ENCODE peak calls at places on chromosomes 6 and 20, in five cellular contexts. Z is GM23248, E is neural progenitor cell, J is neuronal stem cell, T is SJCRH30. M is an unnamed sample.

GRCh38 chr6:90860822-90861601 is 274.1 kb upstream of the MAP3K7 start:
- DNase-seq in Z (peak; percentile 18), E (no peak), J (no peak), T (peak; percentile 48), M (no peak)

GRCh38 chr6:40852667-40853383 is 186.2 kb downstream of the UNC5CL start:
- DNase-seq in Z (peak; percentile 31), E (peak; percentile 33), J (no peak), T (peak; percentile 41), M (no peak)

GRCh38 chr20:11891081-11891826 is 26.4 kb upstream of the BTBD3 start:
- DNase-seq in Z (peak; percentile 78), E (peak; percentile 84), J (peak; percentile 65), T (peak; percentile 78), M (peak; percentile 64)

GRCh38 chr20:22385602-22386299 is 198.6 kb downstream of the FOXA2 start:
- DNase-seq in Z (peak; percentile 22), E (peak; percentile 45), J (no peak), T (peak; percentile 49), M (no peak)

GRCh38 chr6:30344868-30345671 is at the start of gene RPP21:
- DNase-seq in Z (peak; percentile 94), E (peak; percentile 89), J (peak; percentile 65), T (peak; percentile 78), M (peak; percentile 95)

GRCh38 chr6:147285087-147285855 is 81.1 kb downstream of the STXBP5 start:
- DNase-seq in Z (peak; percentile 69), E (peak; percentile 31), J (no peak), T (peak; percentile 35), M (no peak)

GRCh38 chr6:19848465-19848864 is 11.3 kb downstream of the ID4 start:
- DNase-seq in Z (no peak), E (no peak), J (no peak), T (no peak), M (no peak)

GRCh38 chr6:131009790-131010189 is 53.3 kb downstream of the EPB41L2 start:
- DNase-seq in Z (no peak), E (no peak), J (no peak), T (no peak), M (no peak)

GRCh38 chr20:3687655-3688054 is 5.8 kb upstream of the ADAM33 start:
- DNase-seq in Z (peak; percentile 83), E (peak; percentile 48), J (no peak), T (peak; percentile 56), M (no peak)

GRCh38 chr6:35181313-35181932 is 32.3 kb upstream of the SCUBE3 start:
- DNase-seq in Z (peak; percentile 81), E (no peak), J (no peak), T (no peak), M (no peak)

GRCh38 chr6:162372092-162372491 is 355.5 kb downstream of the PRKN start:
- DNase-seq in Z (no peak), E (no peak), J (no peak), T (no peak), M (no peak)

GRCh38 chr6:39361657-39362486 is 39.4 kb upstream of the KCNK16 start:
- DNase-seq in Z (peak; percentile 86), E (peak; percentile 86), J (peak; percentile 72), T (peak; percentile 84), M (peak; percentile 74)

GRCh38 chr6:79005497-79005896 is 72.6 kb downstream of the PHIP start:
- DNase-seq in Z (no peak), E (no peak), J (no peak), T (no peak), M (no peak)

GRCh38 chr6:166751051-166751595 is 124.1 kb upstream of the RPS6KA2 start:
- DNase-seq in Z (no peak), E (peak; percentile 49), J (no peak), T (peak; percentile 92), M (no peak)

GRCh38 chr6:128479991-128480390 is 40.4 kb downstream of the PTPRK start:
- DNase-seq in Z (no peak), E (no peak), J (no peak), T (no peak), M (no peak)

GRCh38 chr6:1917628-1918371 is 308.1 kb downstream of the FOXC1 start:
- DNase-seq in Z (peak; percentile 90), E (no peak), J (no peak), T (no peak), M (peak; percentile 70)

GRCh38 chr6:15427360-15428070 is 181.6 kb downstream of the JARID2 start:
- DNase-seq in Z (no peak), E (no peak), J (no peak), T (no peak), M (no peak)

DNA sequence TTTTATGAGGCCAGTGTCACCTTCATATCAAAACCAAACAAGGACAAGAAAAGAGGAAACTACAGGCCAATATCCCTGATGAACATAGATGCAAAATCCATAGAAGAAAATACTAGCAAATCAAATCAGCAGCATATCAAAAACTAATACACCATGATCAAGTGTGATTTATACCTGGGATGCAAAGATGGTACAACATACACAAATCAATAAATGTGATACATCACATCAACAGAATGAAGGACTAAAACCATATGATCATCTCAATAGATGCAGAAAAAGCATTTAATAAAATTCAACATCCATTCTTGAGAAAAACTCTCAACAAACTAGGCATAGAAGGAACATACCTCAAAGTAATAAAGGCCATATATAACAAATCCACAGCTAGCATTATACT is 8.1 kb upstream of the GINM1 start:
- DNase-seq in Z (no peak), E (no peak), J (no peak), T (no peak), M (no peak)
- H3K4me1 ChIP-seq in Z (no peaks in the 10 kb centered on the region), E (no peaks in the 10 kb centered on the region), J (no peaks in the 10 kb centered on the region), T (no peaks in the 10 kb centered on the region), M (no peaks in the 10 kb centered on the region)

GRCh38 chr6:101994521-101994920 is 601.0 kb downstream of the GRIK2 start:
- DNase-seq in Z (no peak), E (no peak), J (no peak), T (no peak), M (no peak)
- H3K27ac ChIP-seq in Z (no peak overlapping the region), E (no peak overlapping the region), J (no peak overlapping the region), T (no peak overlapping the region), M (no peak overlapping the region)

GRCh38 chr6:36285797-36286196 is 15.9 kb downstream of the PNPLA1 start:
- DNase-seq in Z (no peak), E (no peak), J (no peak), T (no peak), M (no peak)
- H3K27me3 ChIP-seq in Z (peaks cover 51% of the 10 kb centered on the region), E (peaks cover 52% of the 10 kb centered on the region), J (no peaks in the 10 kb centered on the region), T (no peaks in the 10 kb centered on the region), M (no peaks in the 10 kb centered on the region)

GRCh38 chr6:148389086-148389485 is 46.4 kb downstream of the SASH1 start:
- DNase-seq in Z (no peak), E (no peak), J (no peak), T (no peak), M (no peak)

GRCh38 chr6:148389917-148390316 is 47.3 kb downstream of the SASH1 start:
- DNase-seq in Z (no peak), E (no peak), J (no peak), T (no peak), M (no peak)

GRCh38 chr6:148392611-148393160 is 50.0 kb downstream of the SASH1 start:
- DNase-seq in Z (peak; percentile 33), E (no peak), J (no peak), T (peak; percentile 34), M (no peak)

GRCh38 chr6:148385379-148385778 is 42.7 kb downstream of the SASH1 start:
- DNase-seq in Z (no peak), E (no peak), J (no peak), T (no peak), M (no peak)

GRCh38 chr6:148388477-148388876 is 45.8 kb downstream of the SASH1 start:
- DNase-seq in Z (no peak), E (no peak), J (no peak), T (no peak), M (no peak)
- H3K4me1 ChIP-seq in Z (peaks cover 9% of the 10 kb centered on the region), E (peaks cover 6% of the 10 kb centered on the region), J (no peaks in the 10 kb centered on the region), T (no peaks in the 10 kb centered on the region), M (no peaks in the 10 kb centered on the region)

GRCh38 chr6:11093065-11093590 is 506 bp upstream of the SMIM13 start:
- DNase-seq in Z (peak; percentile 62), E (no peak), J (no peak), T (peak; percentile 68), M (no peak)

GRCh38 chr6:11094411-11094851 is 797 bp downstream of the SMIM13 start:
- DNase-seq in Z (peak; percentile 78), E (peak; percentile 69), J (peak; percentile 39), T (peak; percentile 54), M (peak; percentile 78)

GRCh38 chr6:11092654-11093053 is 980 bp upstream of the SMIM13 start:
- DNase-seq in Z (no peak), E (no peak), J (no peak), T (no peak), M (no peak)

GRCh38 chr6:11096109-11096508 is 2.5 kb downstream of the SMIM13 start:
- DNase-seq in Z (peak; percentile 41), E (peak; percentile 61), J (no peak), T (peak; percentile 18), M (no peak)

GRCh38 chr6:11093591-11094410 is at the start of gene SMIM13:
- DNase-seq in Z (peak; percentile 100), E (peak; percentile 99), J (peak; percentile 97), T (peak; percentile 94), M (peak; percentile 99)
- H3K27ac ChIP-seq in Z (peak within 1 kb of the TSS; percentile 89), E (no peak within 1 kb of the TSS), J (peak within 1 kb of the TSS; percentile 83), T (peak within 1 kb of the TSS; percentile 97), M (peak within 1 kb of the TSS; percentile 60)

M was measured in aorta.